ENCODE peak calls at places on chromosome 19, in five cellular contexts. One of them, this sample, is unnamed.

GRCh38 chr19:3365447-3366103 is 808 bp upstream of the NFIC start:
- DNase-seq in Peyer's patch: no peak
- DNase-seq in activated T-cell treated with anti-CD3 and anti-CD28 coated beads for 48 hours: no peak
- DNase-seq in T-helper 1 cell: no peak
- DNase-seq in aorta: peak
- DNase-seq in this sample: no peak

GRCh38 chr19:42282036-42282762 is 13.1 kb downstream of the CIC start:
- DNase-seq in activated T-cell treated with anti-CD3 and anti-CD28 coated beads for 48 hours: no peak
- DNase-seq in T-helper 1 cell: no peak
- DNase-seq in Peyer's patch: no peak
- DNase-seq in aorta: no peak
- DNase-seq in this sample: no peak

GRCh38 chr19:48644839-48645651 is 942 bp downstream of the CA11 start:
- DNase-seq in activated T-cell treated with anti-CD3 and anti-CD28 coated beads for 48 hours: peak
- DNase-seq in Peyer's patch: peak
- DNase-seq in T-helper 1 cell: peak
- DNase-seq in aorta: peak
- DNase-seq in this sample: no peak

GRCh38 chr19:17734146-17734545 is 14.9 kb downstream of the MAP1S start:
- DNase-seq in T-helper 1 cell: no peak
- DNase-seq in aorta: no peak
- DNase-seq in activated T-cell treated with anti-CD3 and anti-CD28 coated beads for 48 hours: no peak
- DNase-seq in Peyer's patch: no peak
- DNase-seq in this sample: no peak

GRCh38 chr19:4737955-4738580 is 14.4 kb upstream of the DPP9 start:
- DNase-seq in T-helper 1 cell: no peak
- DNase-seq in aorta: no peak
- DNase-seq in Peyer's patch: no peak
- DNase-seq in activated T-cell treated with anti-CD3 and anti-CD28 coated beads for 48 hours: no peak
- DNase-seq in this sample: no peak

GRCh38 chr19:54287456-54287855 is 6.5 kb upstream of the LILRB2 start:
- DNase-seq in T-helper 1 cell: no peak
- DNase-seq in Peyer's patch: no peak
- DNase-seq in activated T-cell treated with anti-CD3 and anti-CD28 coated beads for 48 hours: no peak
- DNase-seq in aorta: no peak
- DNase-seq in this sample: no peak

GRCh38 chr19:16143399-16144215 is at the start of gene HSH2D:
- DNase-seq in aorta: peak
- DNase-seq in Peyer's patch: peak
- DNase-seq in activated T-cell treated with anti-CD3 and anti-CD28 coated beads for 48 hours: peak
- DNase-seq in T-helper 1 cell: peak
- DNase-seq in this sample: no peak

GRCh38 chr19:3959766-3960131 is 11.2 kb downstream of the DAPK3 start:
- DNase-seq in Peyer's patch: no peak
- DNase-seq in aorta: no peak
- DNase-seq in activated T-cell treated with anti-CD3 and anti-CD28 coated beads for 48 hours: no peak
- DNase-seq in T-helper 1 cell: no peak
- DNase-seq in this sample: no peak

This sample was measured in cortex of kidney.